ENCODE peak calls at places on chromosomes 16 and 17, in eight cellular contexts. D is stimulated activated CD4-positive, alpha-beta T cell treated with anti-CD3 and anti-CD28 coated beads, Interleukin-2, amount 100 ng/mL, for 48 hours; J is fibroblast of mammary gland; W is stomach; T is HEK293T; O is B cell; B is stimulated activated CD8-positive, alpha-beta memory T cell treated with anti-CD3 and anti-CD28 coated beads, Interleukin-4, amount 100 ng/mL, for 1 hour; M is CD8-positive, alpha-beta T cell. C is an unnamed sample.

GRCh38 chr16:73304008-73304814 is 256.3 kb upstream of the ZFHX3 start:
- DNase-seq in B (no peak), O (no peak), D (no peak), T (peak), J (no peak), W (no peak), M (no peak), C (no peak)

GRCh38 chr17:44878627-44879221 is 20.5 kb downstream of the EFTUD2 start:
- DNase-seq in M (peak), T (peak), B (no peak), O (peak), D (no peak), W (no peak), J (peak), C (peak)

GRCh38 chr17:38511126-38512108 is 83.2 kb downstream of the ARHGAP23 start:
- DNase-seq in T (no peak), D (no peak), M (no peak), O (no peak), B (no peak), W (no peak), J (peak), C (no peak)

GRCh38 chr16:70476272-70477020 is 22.1 kb downstream of the FCSK start:
- DNase-seq in T (no peak), M (no peak), J (peak), B (no peak), O (no peak), D (peak), W (peak), C (peak)

GRCh38 chr16:51637744-51638100 is 486.7 kb upstream of the SALL1 start:
- DNase-seq in O (no peak), B (no peak), T (no peak), W (no peak), D (no peak), J (peak), M (no peak), C (no peak)

GRCh38 chr16:67184453-67185002 is 765 bp upstream of the MATCAP1 start:
- DNase-seq in W (no peak), M (no peak), D (no peak), O (no peak), J (no peak), B (no peak), T (no peak), C (no peak)

GRCh38 chr17:601462-602303 is 113.0 kb downstream of the VPS53 start:
- DNase-seq in B (no peak), J (peak), W (no peak), O (no peak), M (no peak), T (no peak), D (no peak), C (no peak)

GRCh38 chr17:49496183-49496865 is 1.2 kb downstream of the NGFR start:
- DNase-seq in W (peak), M (peak), D (peak), B (peak), T (peak), J (peak), O (peak), C (peak)

GRCh38 chr17:14499976-14500375 is 199.1 kb downstream of the HS3ST3B1 start:
- DNase-seq in W (no peak), D (no peak), T (no peak), J (no peak), M (no peak), O (no peak), B (no peak), C (no peak)

GRCh38 chr16:54362801-54363200 is 76.2 kb upstream of the IRX3 start:
- DNase-seq in W (no peak), T (no peak), J (no peak), B (no peak), D (no peak), O (no peak), M (no peak), C (no peak)

GRCh38 chr16:70410736-70411135 is 28.2 kb downstream of the ST3GAL2 start:
- DNase-seq in J (no peak), T (no peak), O (no peak), D (no peak), W (peak), M (no peak), B (no peak), C (no peak)

GRCh38 chr16:56603589-56603988 is 4.8 kb upstream of the MT2A start:
- DNase-seq in O (no peak), M (no peak), B (no peak), D (no peak), T (peak), W (peak), J (peak), C (no peak)

GRCh38 chr17:16352303-16352837 is 899 bp downstream of the CENPV start:
- DNase-seq in J (peak), M (peak), W (peak), D (peak), B (no peak), T (peak), O (peak), C (peak)

GRCh38 chr16:85615852-85616607 is 2.9 kb downstream of the GSE1 start:
- DNase-seq in J (peak), M (peak), B (peak), O (peak), W (peak), T (peak), D (peak), C (peak)

GRCh38 chr17:28929769-28930168 is 21.5 kb downstream of the PHF12 start:
- DNase-seq in B (no peak), J (no peak), D (no peak), O (no peak), T (no peak), M (no peak), W (no peak), C (no peak)

GRCh38 chr17:10105513-10106001 is 92.8 kb downstream of the GAS7 start:
- DNase-seq in B (no peak), O (no peak), M (no peak), W (no peak), T (no peak), J (peak), D (no peak), C (no peak)

GRCh38 chr17:35766903-35767510 is 6.3 kb downstream of the C17orf50 start:
- DNase-seq in D (no peak), B (no peak), O (peak), M (peak), W (peak), J (peak), T (no peak), C (peak)

GRCh38 chr17:29710891-29711418 is 88.2 kb upstream of the CORO6 start:
- DNase-seq in W (no peak), O (no peak), T (no peak), B (no peak), D (no peak), J (peak), M (no peak), C (no peak)

GRCh38 chr17:3602499-3602898 is 6.7 kb downstream of the TRPV1 start:
- DNase-seq in O (peak), B (no peak), T (peak), M (no peak), D (peak), J (peak), W (no peak), C (peak)

GRCh38 chr16:10579965-10580918 is at the start of gene EMP2:
- DNase-seq in W (peak), B (no peak), J (peak), D (no peak), M (no peak), O (peak), T (peak), C (peak)

GRCh38 chr16:12257926-12258561 is 281.5 kb downstream of the SNX29 start:
- DNase-seq in T (no peak), W (no peak), D (no peak), O (no peak), J (no peak), M (no peak), B (no peak), C (no peak)

GRCh38 chr17:2883544-2884203 is 87.4 kb downstream of the RAP1GAP2 start:
- DNase-seq in B (no peak), J (peak), M (no peak), W (no peak), D (no peak), O (no peak), T (no peak), C (no peak)

GRCh38 chr17:13557077-13557476 is 44.7 kb downstream of the HS3ST3A1 start:
- DNase-seq in O (no peak), B (no peak), T (no peak), J (peak), D (no peak), M (no peak), W (no peak), C (no peak)

GRCh38 chr16:70433456-70434103 is 5.3 kb downstream of the ST3GAL2 start:
- DNase-seq in D (no peak), T (no peak), O (no peak), M (no peak), W (no peak), J (peak), B (no peak), C (no peak)

GRCh38 chr16:49822649-49823370 is 33.1 kb downstream of the ZNF423 start:
- DNase-seq in B (no peak), T (no peak), J (no peak), M (no peak), W (no peak), D (no peak), O (no peak), C (no peak)

GRCh38 chr17:44501866-44502265 is 1.3 kb downstream of the GPATCH8 start:
- DNase-seq in B (no peak), D (no peak), M (no peak), T (no peak), O (no peak), W (no peak), J (peak), C (no peak)

GRCh38 chr16:67547423-67548264 is 14.7 kb upstream of the CTCF start:
- DNase-seq in W (no peak), O (peak), B (no peak), J (no peak), T (no peak), M (peak), D (no peak), C (peak)

GRCh38 chr17:81392909-81393654 is 2.2 kb upstream of the BAHCC1 start:
- DNase-seq in D (no peak), W (no peak), O (peak), M (no peak), B (no peak), J (no peak), T (no peak), C (no peak)

GRCh38 chr17:47239663-47240374 is 13.8 kb upstream of the ITGB3 start:
- DNase-seq in T (no peak), O (no peak), D (no peak), B (no peak), W (peak), M (no peak), J (peak), C (no peak)

GRCh38 chr17:63483655-63484575 is 7.1 kb downstream of the ACE start:
- DNase-seq in T (no peak), D (no peak), W (no peak), B (no peak), M (no peak), J (no peak), O (no peak), C (no peak)

GRCh38 chr16:47065766-47066688 is 77.7 kb downstream of the NETO2 start:
- DNase-seq in M (no peak), O (no peak), J (no peak), D (no peak), T (no peak), B (no peak), W (no peak), C (no peak)

GRCh38 chr16:9800180-9800738 is 382.0 kb downstream of the GRIN2A start:
- DNase-seq in B (no peak), T (no peak), M (no peak), D (no peak), J (peak), O (no peak), W (no peak), C (no peak)

GRCh38 chr17:40339068-40339699 is 25.4 kb downstream of the GJD3 start:
- DNase-seq in T (no peak), D (no peak), J (no peak), B (no peak), W (no peak), M (no peak), O (no peak), C (no peak)

GRCh38 chr16:14325921-14326401 is 254.8 kb downstream of the MRTFB start:
- DNase-seq in J (peak), O (no peak), T (peak), W (no peak), B (no peak), D (no peak), M (no peak), C (no peak)

GRCh38 chr17:73972056-73972455 is 231.4 kb upstream of the RPL38 start:
- DNase-seq in W (no peak), B (no peak), M (no peak), J (no peak), D (no peak), T (no peak), O (no peak), C (no peak)

GRCh38 chr16:58519707-58520106 is 4.4 kb downstream of the SETD6 start:
- DNase-seq in D (no peak), M (no peak), J (no peak), O (no peak), T (no peak), B (no peak), W (no peak), C (no peak)

GRCh38 chr17:48825446-48826381 is 5.1 kb upstream of the CALCOCO2 start:
- DNase-seq in J (no peak), M (no peak), O (no peak), W (no peak), T (no peak), D (no peak), B (no peak), C (no peak)